ENCODE peak calls at places on chromosome 14, in four cellular contexts. One of them, this sample, is unnamed.

GRCh38 chr14:54794148-54794547 is 108.5 kb downstream of the GCH1 start:
- DNase-seq in effector memory CD8-positive, alpha-beta T cell: no peak
- DNase-seq in colonic mucosa: no peak
- DNase-seq in SJSA1: no peak
- DNase-seq in this sample: no peak

GRCh38 chr14:69767369-69767999 is 542 bp downstream of the SRSF5 start:
- DNase-seq in SJSA1: peak
- DNase-seq in effector memory CD8-positive, alpha-beta T cell: peak
- DNase-seq in colonic mucosa: peak
- DNase-seq in this sample: peak

GRCh38 chr14:34161351-34162169 is 210.7 kb upstream of the EGLN3 start:
- DNase-seq in effector memory CD8-positive, alpha-beta T cell: no peak
- DNase-seq in colonic mucosa: no peak
- DNase-seq in SJSA1: no peak
- DNase-seq in this sample: no peak

GRCh38 chr14:36271939-36272907 is 48.2 kb downstream of the MBIP start:
- DNase-seq in SJSA1: no peak
- DNase-seq in effector memory CD8-positive, alpha-beta T cell: no peak
- DNase-seq in colonic mucosa: peak
- DNase-seq in this sample: peak

GRCh38 chr14:92973265-92973797 is 50.4 kb downstream of the CHGA start:
- DNase-seq in colonic mucosa: peak
- DNase-seq in SJSA1: peak
- DNase-seq in effector memory CD8-positive, alpha-beta T cell: no peak
- DNase-seq in this sample: peak

GRCh38 chr14:50985124-50985815 is 41.0 kb upstream of the PYGL start:
- DNase-seq in SJSA1: no peak
- DNase-seq in colonic mucosa: no peak
- DNase-seq in effector memory CD8-positive, alpha-beta T cell: no peak
- DNase-seq in this sample: no peak

GRCh38 chr14:24297190-24297964 is 2.2 kb downstream of the DHRS1 start:
- DNase-seq in effector memory CD8-positive, alpha-beta T cell: no peak
- DNase-seq in SJSA1: no peak
- DNase-seq in colonic mucosa: no peak
- DNase-seq in this sample: no peak

GRCh38 chr14:96574171-96574632 is 72.0 kb downstream of the PAPOLA start:
- DNase-seq in colonic mucosa: no peak
- DNase-seq in effector memory CD8-positive, alpha-beta T cell: no peak
- DNase-seq in SJSA1: no peak
- DNase-seq in this sample: no peak

GRCh38 chr14:90103808-90104207 is 42.0 kb downstream of the KCNK13 start:
- DNase-seq in effector memory CD8-positive, alpha-beta T cell: no peak
- DNase-seq in colonic mucosa: no peak
- DNase-seq in SJSA1: no peak
- DNase-seq in this sample: no peak

GRCh38 chr14:93723001-93723400 is 65.3 kb downstream of the PRIMA1 start:
- DNase-seq in SJSA1: no peak
- DNase-seq in colonic mucosa: no peak
- DNase-seq in effector memory CD8-positive, alpha-beta T cell: no peak
- DNase-seq in this sample: no peak

GRCh38 chr14:65095633-65096205 is 6.6 kb downstream of the MAX start:
- DNase-seq in SJSA1: no peak
- DNase-seq in colonic mucosa: peak
- DNase-seq in effector memory CD8-positive, alpha-beta T cell: no peak
- DNase-seq in this sample: no peak

GRCh38 chr14:69535230-69535848 is 39.3 kb downstream of the CCDC177 start:
- DNase-seq in effector memory CD8-positive, alpha-beta T cell: no peak
- DNase-seq in colonic mucosa: peak
- DNase-seq in SJSA1: peak
- DNase-seq in this sample: peak

GRCh38 chr14:23657959-23658470 is 21.9 kb downstream of the DHRS2 start:
- DNase-seq in SJSA1: no peak
- DNase-seq in effector memory CD8-positive, alpha-beta T cell: no peak
- DNase-seq in colonic mucosa: no peak
- DNase-seq in this sample: no peak

This sample was measured in mucosa of descending colon.